ENCODE peak calls at places on chromosome 12, in five cellular contexts. D is neuronal stem cell, B is mesenchymal stem cell, F is H1, R is H9. Y is an unnamed sample.

GRCh38 chr12:109716092-109716479 is 2.5 kb downstream of the FAM222A start:
- DNase-seq in D (no peak), B (no peak), F (no peak), R (no peak), Y (no peak)

GRCh38 chr12:80261403-80261802 is 162.1 kb downstream of the OTOGL start:
- DNase-seq in D (no peak), B (no peak), F (no peak), R (no peak), Y (no peak)

GRCh38 chr12:124774462-124775167 is 89.0 kb downstream of the SCARB1 start:
- DNase-seq in D (no peak), B (peak; percentile 48), F (no peak), R (no peak), Y (peak; percentile 24)

GRCh38 chr12:94186461-94187237 is 38.3 kb downstream of the PLXNC1 start:
- DNase-seq in D (peak; percentile 83), B (peak; percentile 24), F (no peak), R (peak; percentile 93), Y (peak; percentile 33)

GRCh38 chr12:108516511-108517275 is 1.6 kb downstream of the FICD start:
- DNase-seq in D (no peak), B (peak; percentile 18), F (no peak), R (peak; percentile 66), Y (no peak)

GRCh38 chr12:45994736-45995135 is 4.4 kb upstream of the SCAF11 start:
- DNase-seq in D (no peak), B (no peak), F (no peak), R (no peak), Y (no peak)

GRCh38 chr12:131000000-131000486 is 46.3 kb downstream of the ADGRD1 start:
- DNase-seq in D (no peak), B (no peak), F (no peak), R (no peak), Y (no peak)

GRCh38 chr12:122473543-122474323 is 27.0 kb downstream of the ZCCHC8 start:
- DNase-seq in D (no peak), B (peak; percentile 34), F (no peak), R (no peak), Y (peak; percentile 29)

GRCh38 chr12:105485926-105486325 is 155.4 kb downstream of the C12orf75 start:
- DNase-seq in D (no peak), B (peak; percentile 16), F (no peak), R (no peak), Y (no peak)

GRCh38 chr12:51533799-51534198 is 57.2 kb upstream of the SCN8A start:
- DNase-seq in D (no peak), B (peak; percentile 33), F (no peak), R (peak; percentile 23), Y (no peak)

GRCh38 chr12:53098354-53098981 is 1.0 kb downstream of the IGFBP6 start:
- DNase-seq in D (no peak), B (peak; percentile 57), F (no peak), R (peak; percentile 29), Y (no peak)

GRCh38 chr12:96878704-96879103 is 28.4 kb upstream of the NEDD1 start:
- DNase-seq in D (no peak), B (no peak), F (no peak), R (no peak), Y (no peak)

GRCh38 chr12:6570264-6570887 is 2.3 kb upstream of the NOP2 start:
- DNase-seq in D (no peak), B (peak; percentile 61), F (no peak), R (peak; percentile 90), Y (no peak)

GRCh38 chr12:108580531-108580930 is 17.4 kb downstream of the TMEM119 start:
- DNase-seq in D (no peak), B (peak; percentile 75), F (no peak), R (no peak), Y (no peak)

GRCh38 chr12:101924647-101925046 is 47.3 kb downstream of the DRAM1 start:
- DNase-seq in D (no peak), B (peak; percentile 43), F (no peak), R (no peak), Y (peak; percentile 51)

DNA sequence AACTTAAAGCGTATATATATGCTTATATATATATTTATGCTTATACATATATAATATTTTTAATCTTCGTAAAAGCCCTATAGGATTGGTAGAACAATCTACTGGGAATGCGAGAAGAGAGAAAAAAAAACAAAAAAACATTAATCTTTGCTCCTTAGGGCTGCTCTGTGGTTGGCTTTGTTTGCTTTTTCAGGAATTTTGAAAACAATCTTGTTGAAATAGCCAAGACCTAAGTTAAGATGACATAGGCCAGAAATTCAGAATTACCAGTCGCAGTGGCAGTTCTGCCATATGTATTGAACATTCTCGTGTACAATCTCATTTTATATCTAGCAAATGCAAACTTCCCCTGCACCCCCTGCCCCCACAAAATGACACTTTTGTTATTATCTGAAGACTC is 699 bp downstream of the KLRF2 start:
- DNase-seq in D (no peak), B (no peak), F (no peak), R (no peak), Y (no peak)
- H2BK12ac ChIP-seq in D (no peak overlapping the region), B (no peak overlapping the region), F (no peak overlapping the region), R (no peak overlapping the region), Y (no peak overlapping the region)

DNA sequence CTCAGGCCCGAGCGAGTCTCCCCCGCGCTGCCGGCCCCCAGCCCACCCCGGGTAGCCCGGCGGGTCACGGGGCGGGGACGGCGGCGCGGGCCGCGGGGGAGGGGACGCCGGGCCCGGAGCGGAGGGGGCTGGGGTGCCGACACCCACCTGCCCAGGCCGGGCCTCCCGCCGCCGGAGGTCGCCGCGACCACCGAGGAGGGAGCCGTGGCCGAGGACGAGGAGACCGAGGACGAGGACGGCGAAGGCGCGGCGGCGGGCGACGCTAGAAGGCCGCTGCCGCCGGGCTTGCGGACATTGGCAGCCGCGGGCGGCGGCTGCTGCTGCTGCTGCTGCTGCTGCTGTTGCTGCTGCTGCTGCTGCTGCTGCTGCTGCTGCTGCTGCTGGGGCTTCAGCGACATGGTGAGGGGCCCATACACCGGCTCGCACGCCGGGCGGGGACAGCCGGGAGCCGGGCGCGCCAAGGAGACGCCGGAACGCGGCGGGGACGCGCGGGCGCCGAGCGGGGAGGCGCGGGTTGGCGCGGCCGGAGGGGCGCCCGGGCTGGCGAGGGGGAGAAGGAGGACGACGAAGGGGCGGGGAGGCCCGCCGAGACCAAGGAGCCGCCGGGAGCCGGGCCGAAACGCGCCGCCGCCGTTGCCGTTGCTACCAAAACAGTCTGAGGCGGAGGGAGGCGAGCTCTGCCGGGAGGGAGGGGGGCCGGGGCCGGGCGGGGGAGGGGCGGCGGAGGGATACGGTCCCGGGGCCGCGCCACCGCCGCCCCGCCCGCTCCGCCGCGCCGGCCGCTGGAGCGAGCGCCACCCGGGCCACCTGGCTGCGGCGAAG is at the start of gene ATXN2:
- DNase-seq in D (peak; percentile 54), B (peak; percentile 71), F (no peak), R (no peak), Y (no peak)
- H4K91ac ChIP-seq in D (no peak within 1 kb of the TSS), B (peak within 1 kb of the TSS; percentile 100), F (peak within 1 kb of the TSS; percentile 98), R (no peak within 1 kb of the TSS), Y (peak within 1 kb of the TSS; percentile 100)

GRCh38 chr12:56104109-56104814 is at the start of gene PA2G4:
- DNase-seq in D (peak; percentile 99), B (peak; percentile 99), F (peak; percentile 99), R (peak; percentile 100), Y (peak; percentile 100)
- H2BK120ac ChIP-seq in D (no peak within 1 kb of the TSS), B (no peak within 1 kb of the TSS), F (no peak within 1 kb of the TSS), R (no peak within 1 kb of the TSS), Y (peak within 1 kb of the TSS; percentile 23)

GRCh38 chr12:49020441-49020840 is 1.9 kb upstream of the PRKAG1 start:
- DNase-seq in D (no peak), B (no peak), F (no peak), R (peak; percentile 32), Y (no peak)

GRCh38 chr12:49019435-49020317 is 1.1 kb upstream of the PRKAG1 start:
- DNase-seq in D (no peak), B (peak; percentile 53), F (no peak), R (peak; percentile 75), Y (peak; percentile 21)

GRCh38 chr12:49019120-49019430 is 499 bp upstream of the PRKAG1 start:
- DNase-seq in D (no peak), B (no peak), F (no peak), R (no peak), Y (no peak)

GRCh38 chr12:49018282-49019119 is at the start of gene PRKAG1:
- DNase-seq in D (peak; percentile 95), B (peak; percentile 98), F (peak; percentile 96), R (peak; percentile 99), Y (peak; percentile 97)

DNA sequence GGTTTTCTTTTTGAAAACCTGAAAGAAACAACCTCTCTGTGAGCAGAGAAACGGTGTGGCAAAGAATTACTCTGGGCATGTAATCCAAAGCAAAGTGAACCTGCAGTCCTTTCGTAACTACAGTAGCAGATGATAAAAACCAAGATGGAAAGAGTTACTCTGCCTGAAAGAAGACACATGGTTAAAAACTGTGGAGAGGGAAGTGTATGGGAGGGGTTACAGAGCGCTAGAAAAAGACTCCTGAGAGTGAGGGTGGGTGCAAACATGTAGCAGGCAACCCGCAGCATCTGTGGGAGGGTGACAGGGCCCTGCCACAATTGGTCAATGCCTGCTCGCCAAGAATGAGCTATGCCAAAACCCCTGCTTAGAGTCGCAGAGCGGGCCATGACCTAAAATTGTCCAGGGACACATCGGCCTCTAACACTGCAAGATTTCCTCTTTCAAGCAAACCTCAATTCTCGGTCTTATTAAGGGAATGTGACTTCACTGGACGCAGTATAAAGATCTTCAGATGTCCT is 753 bp downstream of the PRKAG1 start:
- DNase-seq in D (peak; percentile 43), B (peak; percentile 79), F (no peak), R (no peak), Y (peak; percentile 59)
- H2BK12ac ChIP-seq in D (no peak overlapping the region), B (no peak overlapping the region), F (no peak overlapping the region), R (no peak overlapping the region), Y (no peak overlapping the region)

GRCh38 chr12:91893476-91893875 is 252.2 kb downstream of the BTG1 start:
- DNase-seq in D (no peak), B (peak; percentile 17), F (no peak), R (no peak), Y (peak; percentile 69)
- H4K91ac ChIP-seq in D (no peak overlapping the region), B (no peak overlapping the region), F (no peak overlapping the region), R (no peak overlapping the region), Y (peak overlapping the region; percentile 55)

GRCh38 chr12:77577756-77578155 is 252.9 kb upstream of the NAV3 start:
- DNase-seq in D (no peak), B (no peak), F (no peak), R (no peak), Y (no peak)

GRCh38 chr12:77575376-77575775 is 255.3 kb upstream of the NAV3 start:
- DNase-seq in D (no peak), B (no peak), F (no peak), R (no peak), Y (no peak)

DNA sequence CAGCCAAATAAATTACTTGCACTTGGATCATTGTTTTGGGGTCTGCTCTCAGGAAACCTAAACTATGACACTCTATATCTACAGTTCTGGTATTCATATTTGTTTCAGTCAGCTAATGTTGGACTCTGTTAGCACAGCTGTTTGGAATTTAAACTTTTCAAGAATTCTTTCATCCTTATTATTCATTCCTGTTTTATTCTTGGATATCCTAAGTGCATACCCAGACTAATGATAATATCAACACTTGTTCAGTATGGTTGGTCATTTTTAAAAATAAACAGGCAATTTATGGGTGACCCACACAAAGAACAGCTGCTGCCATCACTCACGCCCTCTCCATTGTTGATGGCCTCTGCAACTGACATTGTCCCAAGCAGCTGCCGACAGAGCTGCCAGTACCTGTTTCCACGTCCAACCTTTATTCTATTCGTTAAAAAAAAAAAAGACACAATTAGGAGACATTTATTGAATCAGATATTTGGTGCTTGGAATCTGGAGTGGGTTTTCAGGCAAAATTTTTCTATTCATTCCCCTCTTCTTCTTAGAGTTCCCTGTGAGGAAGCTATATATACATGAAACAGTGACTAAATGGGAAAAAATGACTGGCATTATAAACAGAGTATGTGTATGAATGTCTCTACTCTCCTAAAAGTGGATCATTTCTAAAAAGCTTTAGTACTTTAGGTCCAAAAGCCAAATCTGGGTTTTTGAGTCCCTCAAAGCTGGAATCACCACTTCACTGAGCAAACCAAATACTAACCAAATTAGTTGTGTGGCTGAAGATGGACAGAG is 252.0 kb upstream of the NAV3 start:
- DNase-seq in D (no peak), B (peak; percentile 24), F (no peak), R (no peak), Y (no peak)
- H2BK120ac ChIP-seq in D (no peak overlapping the region), B (no peak overlapping the region), F (no peak overlapping the region), R (no peak overlapping the region), Y (no peak overlapping the region)

Y was measured in trophoblast cell.